ENCODE peak calls at places on chromosomes 1 and 21, in nine cellular contexts. G is AG09319; Y is Caki2; N is left cardiac atrium; T is foreskin melanocyte; L is activated gamma-delta T cell treated with Interleukin-2 at 50 U/mL for 16 hours; F is colonic mucosa; M is mesenchymal stem cell; O is activated CD4-positive, alpha-beta T cell treated with anti-CD3 and anti-CD28 coated beads, Interleukin-2, amount 50 U/mL, for 48 hours. C is an unnamed sample.

GRCh38 chr1:44890007-44890406 is 47.0 kb upstream of the PTCH2 start:
- DNase-seq in G (no peak), L (no peak), Y (no peak), T (no peak), N (no peak), O (no peak), M (no peak), F (no peak), C (no peak)

GRCh38 chr21:36471254-36471723 is 8.6 kb downstream of the CLDN14 start:
- DNase-seq in F (peak), G (no peak), M (peak), N (no peak), L (no peak), O (peak), T (no peak), Y (peak), C (no peak)

GRCh38 chr1:232509570-232509969 is 120.4 kb downstream of the SIPA1L2 start:
- DNase-seq in L (no peak), M (peak), Y (peak), T (no peak), N (no peak), G (no peak), F (no peak), O (no peak), C (no peak)

GRCh38 chr1:224333309-224333926 is 3.4 kb upstream of the NVL start:
- DNase-seq in O (no peak), T (peak), F (peak), G (no peak), M (peak), L (peak), N (no peak), Y (peak), C (no peak)

GRCh38 chr1:221284028-221284427 is 404.8 kb downstream of the HLX start:
- DNase-seq in Y (no peak), G (no peak), N (no peak), F (no peak), M (peak), O (no peak), L (no peak), T (peak), C (no peak)

GRCh38 chr1:205009666-205010065 is 33.3 kb upstream of the CNTN2 start:
- DNase-seq in F (no peak), Y (no peak), M (no peak), L (no peak), G (no peak), O (no peak), N (no peak), T (no peak), C (no peak)

GRCh38 chr21:21818898-21819297 is 820.7 kb downstream of the NCAM2 start:
- DNase-seq in T (no peak), G (no peak), N (no peak), O (no peak), L (no peak), M (no peak), F (no peak), Y (no peak), C (no peak)

GRCh38 chr1:56452027-56453011 is 127.0 kb downstream of the PLPP3 start:
- DNase-seq in L (no peak), G (no peak), Y (no peak), O (no peak), F (no peak), N (no peak), T (no peak), M (no peak), C (no peak)

GRCh38 chr1:160375788-160376524 is 9.1 kb downstream of the NHLH1 start:
- DNase-seq in G (no peak), F (no peak), L (no peak), M (peak), O (no peak), T (peak), N (no peak), Y (no peak), C (no peak)

GRCh38 chr1:201025571-201026002 is 2.1 kb upstream of the KIF21B start:
- DNase-seq in M (peak), Y (no peak), L (no peak), G (no peak), O (peak), F (no peak), N (no peak), T (no peak), C (no peak)

GRCh38 chr1:159999204-159999603 is 32.6 kb downstream of the PIGM start:
- DNase-seq in F (no peak), T (no peak), Y (no peak), G (no peak), O (no peak), M (no peak), L (no peak), N (no peak), C (no peak)

GRCh38 chr1:78003070-78003751 is 1.5 kb upstream of the DNAJB4 start:
- DNase-seq in N (no peak), F (no peak), Y (peak), L (no peak), T (no peak), O (no peak), M (no peak), G (no peak), C (no peak)

GRCh38 chr1:27144349-27144748 is 10.6 kb downstream of the SLC9A1 start:
- DNase-seq in F (peak), O (no peak), L (no peak), G (no peak), M (no peak), N (no peak), Y (no peak), T (no peak), C (peak)

GRCh38 chr1:230212405-230212936 is 145.4 kb downstream of the GALNT2 start:
- DNase-seq in Y (no peak), O (no peak), N (no peak), T (no peak), L (no peak), M (no peak), G (no peak), F (no peak), C (peak)

GRCh38 chr1:232594018-232594502 is 35.9 kb downstream of the SIPA1L2 start:
- DNase-seq in T (no peak), G (no peak), F (no peak), L (no peak), M (peak), O (peak), Y (peak), N (no peak), C (no peak)

GRCh38 chr1:116693759-116694482 is 26.4 kb upstream of the IGSF3 start:
- DNase-seq in G (no peak), L (no peak), Y (no peak), O (no peak), M (no peak), T (no peak), F (peak), N (peak), C (peak)

GRCh38 chr1:961132-961652 is 808 bp downstream of the KLHL17 start:
- DNase-seq in Y (no peak), N (no peak), F (no peak), O (no peak), L (no peak), M (no peak), G (no peak), T (no peak), C (no peak)

GRCh38 chr1:179824265-179824664 is 53.3 kb downstream of the TOR1AIP2 start:
- DNase-seq in G (no peak), Y (no peak), O (no peak), N (no peak), L (no peak), F (no peak), M (no peak), T (no peak), C (no peak)

GRCh38 chr1:118335372-118335771 is 150.3 kb upstream of the SPAG17 start:
- DNase-seq in G (no peak), Y (peak), T (no peak), N (no peak), M (no peak), L (no peak), F (no peak), O (no peak), C (no peak)

GRCh38 chr1:169538998-169539871 is 47.0 kb downstream of the F5 start:
- DNase-seq in F (no peak), G (no peak), L (no peak), N (no peak), Y (peak), O (no peak), M (peak), T (peak), C (no peak)

GRCh38 chr21:30233636-30234035 is 17.7 kb upstream of the CLDN8 start:
- DNase-seq in G (no peak), O (no peak), Y (no peak), M (no peak), N (no peak), T (no peak), L (no peak), F (no peak), C (no peak)

GRCh38 chr1:107467286-107467685 is 326.4 kb downstream of the NTNG1 start:
- DNase-seq in L (no peak), T (no peak), G (no peak), F (no peak), N (no peak), Y (no peak), O (no peak), M (no peak), C (no peak)

GRCh38 chr1:38221006-38221649 is 174.5 kb upstream of the POU3F1 start:
- DNase-seq in G (peak), T (no peak), L (no peak), Y (no peak), M (no peak), O (no peak), F (no peak), N (no peak), C (no peak)

GRCh38 chr1:62426238-62426637 is 10.6 kb upstream of the USP1 start:
- DNase-seq in Y (no peak), O (no peak), F (no peak), L (no peak), T (no peak), N (no peak), M (no peak), G (no peak), C (no peak)

GRCh38 chr1:182217071-182217470 is 155.6 kb upstream of the ZNF648 start:
- DNase-seq in L (no peak), M (no peak), Y (no peak), T (no peak), N (no peak), O (no peak), G (no peak), F (no peak), C (no peak)

GRCh38 chr1:198015317-198015716 is 98.1 kb downstream of the LHX9 start:
- DNase-seq in G (no peak), M (peak), T (no peak), F (no peak), N (no peak), Y (no peak), O (no peak), L (no peak), C (no peak)

GRCh38 chr1:97870574-97870973 is 50.3 kb downstream of the DPYD start:
- DNase-seq in F (no peak), N (no peak), T (no peak), O (no peak), L (no peak), M (no peak), G (no peak), Y (no peak), C (no peak)

GRCh38 chr1:150576794-150577556 is 2.4 kb downstream of the MCL1 start:
- DNase-seq in L (no peak), G (no peak), F (no peak), N (no peak), T (no peak), Y (no peak), M (peak), O (no peak), C (no peak)

GRCh38 chr1:212557739-212558664 is 50.6 kb upstream of the ATF3 start:
- DNase-seq in L (no peak), O (no peak), T (no peak), Y (no peak), F (peak), N (peak), M (peak), G (no peak), C (peak)

GRCh38 chr1:217369271-217369981 is 261.5 kb downstream of the GPATCH2 start:
- DNase-seq in O (no peak), L (no peak), N (no peak), T (no peak), Y (no peak), F (no peak), M (no peak), G (no peak), C (no peak)

GRCh38 chr21:43794311-43794710 is 4.9 kb downstream of the RRP1 start:
- DNase-seq in L (no peak), N (no peak), Y (no peak), M (no peak), T (no peak), G (no peak), O (no peak), F (no peak), C (no peak)

GRCh38 chr1:98327151-98327918 is 334.2 kb upstream of the SNX7 start:
- DNase-seq in Y (peak), F (no peak), N (no peak), G (peak), M (peak), T (no peak), O (no peak), L (no peak), C (no peak)